ENCODE peak calls at places on chromosomes 6 and 20, in nine cellular contexts. C is mucosa of descending colon; Y is breast epithelium; F is NB4; X is psoas muscle; I is AG09309; Z is thyroid gland; K is CD8-positive, alpha-beta T cell; Q is lower lobe of right lung. W is an unnamed sample.

GRCh38 chr6:44047179-44047546 is 80.1 kb downstream of the MRPL14 start:
- DNase-seq in C (no peak), Y (no peak), F (no peak), X (no peak), I (no peak), Z (no peak), K (no peak), Q (no peak), W (no peak)

GRCh38 chr20:21555470-21556120 is 41.7 kb upstream of the NKX2-2 start:
- DNase-seq in C (no peak), Y (no peak), F (no peak), X (no peak), I (no peak), Z (no peak), K (no peak), Q (no peak), W (no peak)

GRCh38 chr6:85594197-85594930 is 706 bp upstream of the SNX14 start:
- DNase-seq in C (no peak), Y (no peak), F (no peak), X (no peak), I (no peak), Z (peak), K (no peak), Q (no peak), W (peak)

GRCh38 chr20:64244281-64244805 is 11.2 kb upstream of the PCMTD2 start:
- DNase-seq in C (no peak), Y (no peak), F (no peak), X (no peak), I (no peak), Z (no peak), K (no peak), Q (peak), W (no peak)

GRCh38 chr6:138833819-138834539 is 38.1 kb downstream of the ECT2L start:
- DNase-seq in C (no peak), Y (no peak), F (no peak), X (no peak), I (no peak), Z (peak), K (no peak), Q (no peak), W (peak)

GRCh38 chr6:148657053-148657452 is 89.8 kb upstream of the UST start:
- DNase-seq in C (no peak), Y (no peak), F (peak), X (no peak), I (peak), Z (no peak), K (no peak), Q (no peak), W (peak)

GRCh38 chr6:35731414-35731735 is 5.5 kb upstream of the ARMC12 start:
- DNase-seq in C (peak), Y (peak), F (peak), X (peak), I (no peak), Z (peak), K (peak), Q (peak), W (peak)

GRCh38 chr6:170447561-170447930 is 105.6 kb downstream of the PSMB1 start:
- DNase-seq in C (no peak), Y (no peak), F (no peak), X (no peak), I (no peak), Z (no peak), K (no peak), Q (no peak), W (no peak)

GRCh38 chr6:88569959-88570358 is 393.5 kb downstream of the RNGTT start:
- DNase-seq in C (no peak), Y (no peak), F (no peak), X (no peak), I (no peak), Z (no peak), K (no peak), Q (no peak), W (no peak)

GRCh38 chr20:49976542-49976941 is 6.2 kb upstream of the SNAI1 start:
- DNase-seq in C (no peak), Y (no peak), F (no peak), X (no peak), I (no peak), Z (no peak), K (no peak), Q (no peak), W (no peak)

GRCh38 chr6:72966628-72967280 is 258.5 kb downstream of the KHDC1L start:
- DNase-seq in C (no peak), Y (no peak), F (peak), X (no peak), I (no peak), Z (no peak), K (no peak), Q (no peak), W (no peak)

GRCh38 chr20:61926796-61927192 is 138.9 kb downstream of the TAF4 start:
- DNase-seq in C (peak), Y (no peak), F (no peak), X (peak), I (no peak), Z (no peak), K (no peak), Q (peak), W (no peak)

GRCh38 chr6:117156701-117157100 is 108.7 kb upstream of the VGLL2 start:
- DNase-seq in C (no peak), Y (no peak), F (no peak), X (no peak), I (no peak), Z (no peak), K (no peak), Q (no peak), W (no peak)

GRCh38 chr20:32108814-32109391 is 611 bp upstream of the TM9SF4 start:
- DNase-seq in C (no peak), Y (no peak), F (no peak), X (no peak), I (no peak), Z (no peak), K (no peak), Q (no peak), W (no peak)
- H3K4me3 ChIP-seq in C (no peak), Y (peak), F (peak), X (peak), I (no peak), Z (peak), K (peak), Q (peak), W (peak)

DNA sequence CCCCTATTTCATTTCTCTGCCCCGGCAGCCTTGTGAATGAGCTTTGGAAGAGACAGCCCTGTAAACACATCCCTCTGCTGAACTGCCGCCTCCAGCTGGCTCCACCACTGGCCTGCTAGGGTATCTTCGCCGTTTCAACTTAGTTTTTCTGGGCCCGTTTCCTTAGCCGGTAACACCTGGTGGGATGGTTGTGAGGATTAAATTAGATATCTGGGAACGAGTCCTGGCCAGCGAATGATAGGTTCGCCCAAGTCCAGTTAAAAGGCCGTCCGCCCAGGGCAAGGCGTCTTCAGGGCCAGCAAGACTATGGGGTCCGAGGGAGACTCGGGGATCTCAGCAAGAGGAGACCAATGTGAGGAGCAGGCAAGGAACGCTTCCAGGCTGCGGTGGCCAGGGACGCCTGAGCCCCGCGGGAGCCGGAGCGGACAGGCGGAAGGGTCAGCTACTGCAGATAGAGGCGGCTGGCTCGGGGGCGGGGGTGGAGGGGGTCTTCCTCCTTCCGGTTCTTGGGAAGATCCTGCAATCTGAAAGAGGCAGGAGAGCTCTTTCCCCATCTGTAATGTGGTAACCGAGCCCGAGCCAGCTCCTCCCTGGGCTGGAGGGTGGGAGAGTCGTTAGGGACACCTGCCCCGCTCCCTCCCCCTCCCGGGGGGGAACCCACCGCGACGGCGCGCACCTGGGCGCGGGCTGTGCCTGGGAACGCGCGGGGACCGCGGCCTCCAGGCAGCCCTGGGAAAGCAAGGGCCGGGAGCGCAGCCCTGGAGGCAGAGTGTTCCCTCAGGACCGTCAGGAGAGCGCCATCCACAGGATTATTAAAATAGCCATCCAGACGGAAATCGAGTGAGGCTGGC is 4.5 kb upstream of the PTCRA start:
- DNase-seq in C (no peak), Y (no peak), F (no peak), X (no peak), I (no peak), Z (peak), K (no peak), Q (no peak), W (no peak)
- TF ChIP-seq CTCF in C (no peak), Y (no peak), F (no peak), X (no peak), I (no peak), Z (no peak), K (no peak), Q (no peak), W (peak)

GRCh38 chr6:31829633-31830492 is 2.3 kb downstream of the HSPA1B start:
- DNase-seq in C (no peak), Y (no peak), F (peak), X (no peak), I (no peak), Z (peak), K (no peak), Q (peak), W (peak)
- H3K4me3 ChIP-seq in C (peak), Y (peak), F (peak), X (peak), I (peak), Z (peak), K (peak), Q (peak), W (peak)

DNA sequence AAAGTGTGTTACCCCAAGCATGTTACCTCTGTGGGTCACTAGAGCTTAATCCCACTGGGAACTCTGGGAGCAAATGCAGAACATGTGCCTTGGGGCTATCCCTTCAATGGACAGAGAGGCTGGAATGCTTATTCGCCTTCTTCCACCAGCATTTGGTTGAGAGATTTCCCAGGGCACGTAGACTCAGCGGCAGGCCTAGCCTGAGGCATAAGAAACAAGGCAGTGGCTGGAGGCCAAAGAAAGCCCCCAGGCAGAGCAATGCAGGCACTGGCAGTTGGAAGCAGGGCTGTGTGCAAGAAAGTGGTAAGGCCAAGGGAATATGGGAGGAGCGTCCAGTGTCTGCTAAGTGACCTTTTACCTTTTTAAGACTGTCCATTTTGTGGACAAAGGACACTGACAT is 114.0 kb upstream of the FLRT3 start:
- DNase-seq in C (no peak), Y (no peak), F (no peak), X (no peak), I (no peak), Z (no peak), K (no peak), Q (no peak), W (no peak)
- TF ChIP-seq CTCF in C (no peak), Y (no peak), F (no peak), X (no peak), I (no peak), Z (no peak), K (no peak), Q (no peak), W (no peak)

GRCh38 chr6:33622456-33623431 is 1.6 kb downstream of the ITPR3 start:
- DNase-seq in C (no peak), Y (no peak), F (no peak), X (peak), I (no peak), Z (peak), K (no peak), Q (peak), W (peak)
- H3K4me3 ChIP-seq in C (peak), Y (peak), F (no peak), X (peak), I (peak), Z (peak), K (peak), Q (peak), W (peak)